ENCODE peak calls at places on chromosomes 16 and 17, in ten cellular contexts. J, D, R, T, P, I, L, N, M and X are unnamed samples.

GRCh38 chr17:16459850-16460550 is 32.0 kb downstream of the LRRC75A start:
- DNase-seq in J (no peak), D (no peak), R (no peak), T (no peak), P (no peak), I (no peak), L (no peak), N (no peak), M (no peak), X (no peak)

GRCh38 chr17:72901657-72902056 is 190.8 kb downstream of the SLC39A11 start:
- DNase-seq in J (no peak), D (no peak), R (no peak), T (no peak), P (no peak), I (no peak), L (no peak), N (no peak), M (no peak), X (no peak)

GRCh38 chr17:47698749-47699535 is 5.0 kb downstream of the TBKBP1 start:
- DNase-seq in J (peak), D (peak), R (peak), T (peak), P (peak), I (no peak), L (peak), N (no peak), M (no peak), X (peak)

GRCh38 chr17:80036715-80037477 is 454 bp downstream of the CCDC40 start:
- DNase-seq in J (no peak), D (peak), R (peak), T (no peak), P (peak), I (no peak), L (peak), N (no peak), M (no peak), X (peak)

GRCh38 chr17:53724726-53725125 is 98.0 kb upstream of the KIF2B start:
- DNase-seq in J (peak), D (no peak), R (no peak), T (peak), P (no peak), I (no peak), L (no peak), N (peak), M (no peak), X (no peak)

GRCh38 chr16:85620403-85620802 is 7.3 kb downstream of the GSE1 start:
- DNase-seq in J (no peak), D (no peak), R (no peak), T (no peak), P (no peak), I (no peak), L (no peak), N (no peak), M (no peak), X (no peak)

GRCh38 chr16:19458722-19459379 is 41.2 kb downstream of the TMC5 start:
- DNase-seq in J (no peak), D (no peak), R (no peak), T (no peak), P (no peak), I (no peak), L (no peak), N (no peak), M (no peak), X (no peak)

GRCh38 chr16:67714522-67714921 is 4.6 kb downstream of the GFOD2 start:
- DNase-seq in J (no peak), D (no peak), R (no peak), T (no peak), P (no peak), I (no peak), L (no peak), N (no peak), M (no peak), X (no peak)

GRCh38 chr16:14105976-14106375 is 34.9 kb downstream of the MRTFB start:
- DNase-seq in J (no peak), D (no peak), R (no peak), T (no peak), P (no peak), I (no peak), L (no peak), N (no peak), M (no peak), X (no peak)

GRCh38 chr16:48526058-48526957 is 83.7 kb downstream of the N4BP1 start:
- DNase-seq in J (peak), D (no peak), R (peak), T (no peak), P (peak), I (no peak), L (no peak), N (no peak), M (peak), X (no peak)

GRCh38 chr16:82059983-82060421 is 24.9 kb downstream of the HSD17B2 start:
- DNase-seq in J (no peak), D (no peak), R (no peak), T (no peak), P (no peak), I (no peak), L (no peak), N (no peak), M (no peak), X (no peak)

GRCh38 chr16:30567160-30567990 is 4.1 kb downstream of the ZNF688 start:
- DNase-seq in J (no peak), D (no peak), R (no peak), T (no peak), P (no peak), I (no peak), L (peak), N (no peak), M (no peak), X (peak)

GRCh38 chr16:79768594-79768993 is 168.1 kb upstream of the MAF start:
- DNase-seq in J (no peak), D (no peak), R (no peak), T (no peak), P (no peak), I (peak), L (no peak), N (no peak), M (no peak), X (no peak)

GRCh38 chr17:40031706-40032105 is 16.5 kb downstream of the CSF3 start:
- DNase-seq in J (no peak), D (no peak), R (no peak), T (no peak), P (no peak), I (no peak), L (no peak), N (no peak), M (no peak), X (no peak)

GRCh38 chr16:79632289-79632688 is 31.8 kb upstream of the MAF start:
- DNase-seq in J (no peak), D (no peak), R (no peak), T (no peak), P (no peak), I (no peak), L (no peak), N (no peak), M (no peak), X (no peak)

GRCh38 chr17:66240630-66241029 is 11.4 kb upstream of the APOH start:
- DNase-seq in J (no peak), D (no peak), R (no peak), T (peak), P (no peak), I (no peak), L (no peak), N (no peak), M (no peak), X (no peak)

GRCh38 chr17:8312726-8313600 is 2.9 kb downstream of the ARHGEF15 start:
- DNase-seq in J (no peak), D (no peak), R (no peak), T (no peak), P (no peak), I (no peak), L (no peak), N (no peak), M (no peak), X (no peak)

GRCh38 chr16:17947165-17947564 is 389.4 kb downstream of the NPIPA8 start:
- DNase-seq in J (no peak), D (no peak), R (no peak), T (no peak), P (no peak), I (no peak), L (no peak), N (no peak), M (no peak), X (no peak)

GRCh38 chr17:61517843-61518606 is 65.8 kb downstream of the TBX4 start:
- DNase-seq in J (no peak), D (no peak), R (no peak), T (no peak), P (no peak), I (no peak), L (no peak), N (no peak), M (no peak), X (no peak)

GRCh38 chr17:15900871-15901270 is 44.1 kb upstream of the ADORA2B start:
- DNase-seq in J (no peak), D (no peak), R (peak), T (no peak), P (peak), I (no peak), L (no peak), N (no peak), M (no peak), X (no peak)

GRCh38 chr16:57167951-57168350 is 17.9 kb downstream of the PSME3IP1 start:
- DNase-seq in J (peak), D (peak), R (peak), T (peak), P (peak), I (no peak), L (no peak), N (peak), M (peak), X (peak)